ENCODE peak calls at places on chromosome 3, in seven cellular contexts. S is spleen; F is effector CD8-positive, alpha-beta T cell; Y is NCI-H460; D is sciatic nerve; M is NCI-H1092; I is brain microvascular endothelial cell. H is an unnamed sample.

GRCh38 chr3:152183473-152183872 is 85.3 kb upstream of the MBNL1 start:
- DNase-seq in S (no peak), F (peak), Y (peak), D (peak), M (peak), I (peak), H (peak)

GRCh38 chr3:113111308-113111707 is 100.0 kb upstream of the BOC start:
- DNase-seq in S (no peak), F (no peak), Y (no peak), D (no peak), M (no peak), I (peak), H (no peak)

GRCh38 chr3:111965484-111965883 is 13.3 kb upstream of the ABHD10 start:
- DNase-seq in S (no peak), F (no peak), Y (no peak), D (no peak), M (no peak), I (no peak), H (no peak)

GRCh38 chr3:21718161-21718765 is 32.7 kb downstream of the ZNF385D start:
- DNase-seq in S (no peak), F (no peak), Y (no peak), D (no peak), M (no peak), I (peak), H (no peak)

GRCh38 chr3:87462228-87462627 is 185.8 kb upstream of the POU1F1 start:
- DNase-seq in S (no peak), F (no peak), Y (no peak), D (no peak), M (no peak), I (no peak), H (no peak)

GRCh38 chr3:15959434-15959811 is 161.6 kb upstream of the ANKRD28 start:
- DNase-seq in S (no peak), F (no peak), Y (no peak), D (no peak), M (no peak), I (no peak), H (no peak)

GRCh38 chr3:53513556-53514190 is 19.3 kb downstream of the CACNA1D start:
- DNase-seq in S (no peak), F (no peak), Y (no peak), D (no peak), M (no peak), I (no peak), H (no peak)

GRCh38 chr3:133506215-133506901 is 67.1 kb upstream of the CDV3 start:
- DNase-seq in S (no peak), F (no peak), Y (no peak), D (no peak), M (no peak), I (no peak), H (no peak)